ENCODE peak calls at places on chromosomes 6 and 20, in seven cellular contexts. J is cardiac muscle cell; H is CD4-positive, alpha-beta T cell; X is stromal cell of bone marrow; O is gastrocnemius medialis; P is stimulated activated CD4-positive, alpha-beta T cell treated with anti-CD3 and anti-CD28 coated beads, Interleukin-12 subunit alpha, Interleukin-12 subunit beta, amount 100 ng/mL, for 48 hours; F is colonic mucosa. S is an unnamed sample.
A peak's percentile ranks its signal among the peaks of the same experiment; 100 is the strongest.

GRCh38 chr20:47161411-47161810 is 195.1 kb downstream of the ZMYND8 start:
- DNase-seq in J (no peak), H (no peak), X (no peak), O (no peak), P (no peak), F (no peak), S (peak; percentile 55)

GRCh38 chr6:90938116-90938515 is 351.2 kb upstream of the MAP3K7 start:
- DNase-seq in J (no peak), H (no peak), X (no peak), O (no peak), P (no peak), F (no peak), S (no peak)

GRCh38 chr6:166780284-166780683 is 153.2 kb upstream of the RPS6KA2 start:
- DNase-seq in J (no peak), H (no peak), X (no peak), O (no peak), P (no peak), F (no peak), S (no peak)

GRCh38 chr20:32539817-32540675 is 45.1 kb downstream of the NOL4L start:
- DNase-seq in J (peak; percentile 30), H (peak; percentile 67), X (no peak), O (no peak), P (peak; percentile 57), F (peak; percentile 44), S (no peak)

GRCh38 chr6:20791074-20791473 is 256.8 kb downstream of the CDKAL1 start:
- DNase-seq in J (no peak), H (no peak), X (no peak), O (no peak), P (no peak), F (no peak), S (no peak)

GRCh38 chr6:33451606-33452005 is 2.8 kb upstream of the ZBTB9 start:
- DNase-seq in J (no peak), H (no peak), X (no peak), O (no peak), P (no peak), F (no peak), S (no peak)

GRCh38 chr20:63100926-63101699 is 94.3 kb upstream of the BHLHE23 start:
- DNase-seq in J (no peak), H (no peak), X (no peak), O (no peak), P (no peak), F (no peak), S (peak; percentile 48)

GRCh38 chr6:52317841-52318581 is 33.5 kb upstream of the MCM3 start:
- DNase-seq in J (peak; percentile 55), H (no peak), X (peak; percentile 17), O (no peak), P (no peak), F (no peak), S (no peak)

GRCh38 chr6:17393335-17394191 is at the start of gene CAP2:
- DNase-seq in J (peak; percentile 44), H (no peak), X (no peak), O (peak; percentile 72), P (no peak), F (peak; percentile 59), S (peak; percentile 76)

GRCh38 chr20:62581308-62581707 is 61.0 kb upstream of the SLCO4A1 start:
- DNase-seq in J (no peak), H (no peak), X (no peak), O (no peak), P (no peak), F (no peak), S (no peak)

GRCh38 chr20:63123326-63123725 is 92.6 kb downstream of the YTHDF1 start:
- DNase-seq in J (no peak), H (no peak), X (no peak), O (no peak), P (no peak), F (no peak), S (peak; percentile 46)

GRCh38 chr6:111646942-111647341 is 41.3 kb upstream of the TRAF3IP2 start:
- DNase-seq in J (peak; percentile 85), H (no peak), X (peak; percentile 74), O (peak; percentile 82), P (no peak), F (no peak), S (no peak)

GRCh38 chr20:31652917-31653385 is 15.2 kb downstream of the COX4I2 start:
- DNase-seq in J (peak; percentile 66), H (no peak), X (peak; percentile 61), O (no peak), P (no peak), F (no peak), S (no peak)

GRCh38 chr6:132569170-132569569 is 952 bp upstream of the TAAR6 start:
- DNase-seq in J (no peak), H (no peak), X (no peak), O (no peak), P (no peak), F (no peak), S (no peak)

GRCh38 chr20:32907886-32908285 is 49.2 kb downstream of the EFCAB8 start:
- DNase-seq in J (no peak), H (no peak), X (no peak), O (no peak), P (no peak), F (no peak), S (no peak)

GRCh38 chr20:32144898-32145662 is 35.6 kb downstream of the TM9SF4 start:
- DNase-seq in J (no peak), H (no peak), X (no peak), O (no peak), P (no peak), F (no peak), S (no peak)

GRCh38 chr6:118899948-118900347 is 6.0 kb downstream of the ASF1A start:
- DNase-seq in J (no peak), H (no peak), X (no peak), O (no peak), P (no peak), F (no peak), S (no peak)

GRCh38 chr20:41087777-41088176 is 49.6 kb upstream of the PLCG1 start:
- DNase-seq in J (no peak), H (no peak), X (no peak), O (no peak), P (no peak), F (no peak), S (no peak)

GRCh38 chr6:125099211-125100017 is 54.2 kb upstream of the TPD52L1 start:
- DNase-seq in J (peak; percentile 73), H (peak; percentile 6), X (no peak), O (no peak), P (peak; percentile 1), F (peak; percentile 34), S (peak; percentile 82)

S was measured in upper lobe of right lung.